ENCODE peak calls at places on chromosomes 11 and 22, in nine cellular contexts. Y is lower lobe of right lung; H is AG09309; L is activated naive CD8-positive, alpha-beta T cell treated with anti-CD3 and anti-CD28 coated beads for 36 hours; I is HuH-7.5; U is CD4-positive, alpha-beta memory T cell; S is IMR-90; E is AG04449; N is ELR. G is an unnamed sample.

GRCh38 chr11:8867035-8867434 is 44.0 kb upstream of the AKIP1 start:
- DNase-seq in Y (no peak), H (no peak), L (no peak), I (no peak), U (no peak), S (peak), E (no peak), N (peak), G (no peak)

GRCh38 chr22:45731798-45732495 is 60.3 kb downstream of the ATXN10 start:
- DNase-seq in Y (no peak), H (no peak), L (no peak), I (no peak), U (no peak), S (peak), E (no peak), N (peak), G (no peak)

GRCh38 chr22:40224702-40225101 is 47.0 kb downstream of the TNRC6B start:
- DNase-seq in Y (no peak), H (no peak), L (peak), I (no peak), U (peak), S (peak), E (no peak), N (no peak), G (no peak)

GRCh38 chr11:129992161-129992944 is 10.3 kb downstream of the PRDM10 start:
- DNase-seq in Y (no peak), H (no peak), L (peak), I (peak), U (peak), S (peak), E (no peak), N (peak), G (peak)

GRCh38 chr22:47888807-47889206 is 1126.4 kb downstream of the TBC1D22A start:
- DNase-seq in Y (no peak), H (no peak), L (no peak), I (no peak), U (no peak), S (no peak), E (no peak), N (no peak), G (no peak)

GRCh38 chr11:62775646-62776045 is 4.5 kb downstream of the TAF6L start:
- DNase-seq in Y (no peak), H (no peak), L (no peak), I (no peak), U (no peak), S (no peak), E (no peak), N (no peak), G (no peak)

GRCh38 chr11:89521294-89521693 is 30.1 kb upstream of the NOX4 start:
- DNase-seq in Y (no peak), H (peak), L (no peak), I (no peak), U (no peak), S (peak), E (no peak), N (no peak), G (no peak)

GRCh38 chr11:131845255-131845654 is 474.8 kb downstream of the NTM start:
- DNase-seq in Y (no peak), H (no peak), L (no peak), I (no peak), U (no peak), S (no peak), E (no peak), N (no peak), G (no peak)